ENCODE peak calls at places on chromosomes 2 and 18, in eight cellular contexts. Y, M, U, Z, Q, L, T and P are unnamed samples.

GRCh38 chr18:8654482-8655451 is 45.5 kb downstream of the RAB12 start:
- DNase-seq in M (peak; percentile 51), L (peak; percentile 50), T (no peak), Y (no peak), U (peak; percentile 28), Z (peak; percentile 34), Q (peak; percentile 30), P (no peak)

GRCh38 chr2:109176928-109177327 is 47.9 kb downstream of the SH3RF3 start:
- DNase-seq in T (no peak), U (no peak), M (no peak), Z (no peak), Q (no peak), Y (no peak), L (no peak), P (no peak)

GRCh38 chr2:38653380-38653714 is 12.6 kb upstream of the GALM start:
- DNase-seq in Y (no peak), U (no peak), Z (no peak), T (no peak), L (no peak), Q (no peak), M (no peak), P (no peak)

GRCh38 chr2:128594953-128595677 is 276.4 kb upstream of the HS6ST1 start:
- DNase-seq in U (no peak), Y (no peak), M (no peak), Z (no peak), L (no peak), T (no peak), Q (no peak), P (no peak)

GRCh38 chr2:201807452-201807980 is 1.2 kb downstream of the CDK15 start:
- DNase-seq in U (peak; percentile 78), T (peak; percentile 36), M (no peak), Q (peak; percentile 74), Y (no peak), L (peak; percentile 85), Z (peak; percentile 63), P (no peak)

GRCh38 chr2:224968051-224968450 is 74.2 kb downstream of the DOCK10 start:
- DNase-seq in L (no peak), U (peak; percentile 35), Y (no peak), M (no peak), T (no peak), Z (no peak), Q (peak; percentile 37), P (no peak)

GRCh38 chr18:27581261-27581904 is 396.3 kb upstream of the CHST9 start:
- DNase-seq in Z (no peak), M (no peak), Y (no peak), T (no peak), U (no peak), L (no peak), Q (no peak), P (no peak)

GRCh38 chr18:45398448-45398847 is 216.8 kb upstream of the SLC14A2 start:
- DNase-seq in Z (no peak), U (no peak), T (no peak), Q (no peak), L (no peak), M (no peak), Y (no peak), P (no peak)

GRCh38 chr18:78430171-78430857 is 549.3 kb upstream of the SALL3 start:
- DNase-seq in U (no peak), Z (no peak), Q (no peak), L (no peak), Y (no peak), M (no peak), T (no peak), P (no peak)

GRCh38 chr18:25350561-25351201 is 1.3 kb downstream of the ZNF521 start:
- DNase-seq in Z (peak; percentile 65), Q (peak; percentile 36), U (peak; percentile 38), T (peak; percentile 30), L (peak; percentile 84), M (peak; percentile 38), Y (peak; percentile 81), P (peak; percentile 65)

GRCh38 chr2:241773511-241774418 is 2.9 kb upstream of the GAL3ST2 start:
- DNase-seq in L (no peak), Y (no peak), Z (no peak), T (peak; percentile 6), U (no peak), M (no peak), Q (no peak), P (no peak)

GRCh38 chr2:229407170-229407569 is 136.1 kb upstream of the PID1 start:
- DNase-seq in T (peak; percentile 88), Y (no peak), Z (peak; percentile 74), L (peak; percentile 93), U (peak; percentile 80), M (no peak), Q (peak; percentile 94), P (peak; percentile 41)

GRCh38 chr2:183078467-183079334 is at the start of gene DUSP19:
- DNase-seq in L (peak; percentile 84), Y (peak; percentile 84), U (peak; percentile 93), Z (peak; percentile 91), M (peak; percentile 89), Q (peak; percentile 79), T (peak; percentile 92), P (peak; percentile 96)

GRCh38 chr2:27408601-27409320 is 630 bp downstream of the PPM1G start:
- DNase-seq in M (peak; percentile 19), T (no peak), Y (no peak), U (peak; percentile 32), L (peak; percentile 67), Z (no peak), Q (no peak), P (no peak)

GRCh38 chr2:239531456-239532304 is 130.9 kb upstream of the HDAC4 start:
- DNase-seq in L (no peak), Z (no peak), U (no peak), Y (no peak), Q (no peak), M (no peak), T (no peak), P (no peak)

GRCh38 chr2:64462940-64463339 is 9.0 kb downstream of the LGALSL start:
- DNase-seq in L (peak; percentile 82), U (peak; percentile 8), Q (peak; percentile 27), Y (no peak), Z (peak; percentile 22), T (peak; percentile 21), M (no peak), P (no peak)

GRCh38 chr18:29874519-29875098 is 1167.9 kb downstream of the DSC3 start:
- DNase-seq in U (peak; percentile 50), Z (peak; percentile 20), Y (peak; percentile 51), Q (peak; percentile 21), L (peak; percentile 46), T (no peak), M (no peak), P (peak; percentile 31)

GRCh38 chr18:62294073-62294472 is 31.0 kb upstream of the TNFRSF11A start:
- DNase-seq in U (no peak), M (no peak), Q (no peak), Y (no peak), L (no peak), T (no peak), Z (no peak), P (no peak)

GRCh38 chr18:56803076-56803475 is 151.9 kb downstream of the WDR7 start:
- DNase-seq in Z (no peak), U (no peak), Y (no peak), T (no peak), M (no peak), L (peak; percentile 45), Q (no peak), P (no peak)

GRCh38 chr18:631560-631959 is 25.9 kb upstream of the TYMS start:
- DNase-seq in M (no peak), L (no peak), U (no peak), Y (no peak), T (no peak), Z (no peak), Q (no peak), P (no peak)

GRCh38 chr2:86281066-86281700 is 56.2 kb downstream of the REEP1 start:
- DNase-seq in Q (no peak), Y (no peak), Z (no peak), T (no peak), L (no peak), M (no peak), U (no peak), P (no peak)

GRCh38 chr18:69239849-69240248 is 160.8 kb upstream of the DOK6 start:
- DNase-seq in M (no peak), U (no peak), Y (no peak), T (no peak), L (no peak), Z (no peak), Q (no peak), P (no peak)

GRCh38 chr2:36338827-36339145 is 16.8 kb upstream of the CRIM1 start:
- DNase-seq in Y (no peak), Z (peak; percentile 59), U (peak; percentile 90), T (no peak), M (no peak), Q (peak; percentile 80), L (peak; percentile 72), P (no peak)

GRCh38 chr2:10161206-10161931 is 38.8 kb downstream of the RRM2 start:
- DNase-seq in Y (no peak), T (no peak), Z (peak; percentile 35), L (no peak), M (no peak), U (no peak), Q (no peak), P (no peak)

GRCh38 chr18:73918816-73919215 is 228.8 kb downstream of the FBXO15 start:
- DNase-seq in U (no peak), Z (no peak), T (no peak), Q (no peak), Y (no peak), M (no peak), L (no peak), P (no peak)

GRCh38 chr2:196697825-196698224 is 58.3 kb downstream of the CCDC150 start:
- DNase-seq in T (no peak), Z (no peak), Q (no peak), Y (no peak), U (no peak), M (no peak), L (no peak), P (no peak)

GRCh38 chr2:176812376-176812775 is 400.2 kb upstream of the HNRNPA3 start:
- DNase-seq in T (no peak), M (no peak), Q (no peak), Z (no peak), U (no peak), Y (no peak), L (no peak), P (peak; percentile 42)

GRCh38 chr2:180690611-180691010 is 289.8 kb upstream of the UBE2E3 start:
- DNase-seq in Y (no peak), M (no peak), T (no peak), U (peak; percentile 9), L (peak; percentile 76), Q (peak; percentile 68), Z (peak; percentile 68), P (no peak)

GRCh38 chr2:139156730-139157129 is 376.5 kb upstream of the NXPH2 start:
- DNase-seq in U (no peak), Y (no peak), L (no peak), Q (no peak), T (no peak), M (no peak), Z (no peak), P (no peak)